ENCODE peak calls at places on chromosome 17, in four cellular contexts. S, Z, F and N are unnamed samples. For H3K4me1, the result is how much of the 10 kb centered on the place peaks cover.

GRCh38 chr17:9002610-9003354 is 18.5 kb upstream of the NTN1 start:
- DNase-seq in F (peak), Z (peak), S (peak), N (no peak)

GRCh38 chr17:79657036-79657435 is 46.2 kb upstream of the RBFOX3 start:
- DNase-seq in F (no peak), S (no peak), Z (no peak), N (no peak)

GRCh38 chr17:80720624-80721577 is 176.3 kb downstream of the RPTOR start:
- DNase-seq in S (no peak), F (no peak), Z (no peak), N (peak)

GRCh38 chr17:49986396-49987289 is 8.4 kb downstream of the DLX3 start:
- DNase-seq in Z (peak), S (peak), F (no peak), N (no peak)

GRCh38 chr17:79100405-79100804 is 25.8 kb downstream of the ENGASE start:
- DNase-seq in Z (no peak), F (no peak), S (no peak), N (no peak)

GRCh38 chr17:7191571-7192270 is 12.6 kb upstream of the ASGR1 start:
- DNase-seq in S (peak), Z (no peak), F (no peak), N (no peak)

GRCh38 chr17:50219939-50220465 is 18.6 kb upstream of the COL1A1 start:
- DNase-seq in Z (peak), S (no peak), F (no peak), N (no peak)

GRCh38 chr17:39525801-39526506 is 64.7 kb downstream of the CDK12 start:
- DNase-seq in F (no peak), Z (no peak), S (no peak), N (peak)

GRCh38 chr17:82328141-82328993 is 5.2 kb downstream of the SECTM1 start:
- DNase-seq in F (no peak), S (no peak), Z (no peak), N (no peak)

GRCh38 chr17:33192961-33193911 is 99.9 kb downstream of the ASIC2 start:
- DNase-seq in F (no peak), Z (no peak), S (no peak), N (no peak)

GRCh38 chr17:51057534-51057933 is 63.1 kb downstream of the SPAG9 start:
- DNase-seq in F (no peak), S (no peak), Z (no peak), N (no peak)

GRCh38 chr17:34703533-34703932 is 124.2 kb downstream of the TMEM132E start:
- DNase-seq in S (no peak), Z (no peak), F (peak), N (no peak)

GRCh38 chr17:30969989-30970680 is 704 bp upstream of the RNF135 start:
- DNase-seq in S (peak), Z (peak), F (no peak), N (no peak)

DNA sequence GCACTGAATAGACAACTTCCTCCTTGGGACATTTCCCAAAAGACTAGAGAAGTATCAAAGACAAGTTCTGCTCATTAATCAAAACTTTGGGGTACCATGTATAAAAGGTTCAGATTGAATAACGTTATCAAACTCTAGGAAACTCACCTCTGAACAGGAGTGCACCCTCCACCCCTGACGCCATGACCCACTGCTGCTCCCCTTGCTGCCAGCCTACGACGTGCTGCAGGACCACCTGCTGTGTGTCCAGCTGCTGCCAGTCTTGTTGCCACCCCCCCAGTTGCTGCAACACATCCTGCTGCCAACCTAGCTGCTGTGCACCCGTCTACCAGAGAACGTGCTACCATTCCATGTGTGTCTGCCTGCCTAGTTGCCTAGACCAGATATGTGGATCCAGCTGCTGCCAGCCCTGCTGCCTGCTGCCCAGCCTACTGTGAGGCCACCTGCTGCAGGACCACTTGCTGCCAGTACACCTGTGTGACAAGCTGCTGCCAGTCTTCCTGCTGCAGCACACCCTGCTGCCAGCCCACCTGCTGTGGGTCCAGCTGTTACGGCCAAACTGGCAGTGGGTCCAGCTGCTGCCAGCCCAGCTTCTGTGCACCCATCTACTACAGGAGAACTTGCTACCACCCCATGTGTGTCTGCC is 13.8 kb upstream of the KRTAP9-2 start:
- DNase-seq in Z (no peak), S (no peak), F (no peak), N (no peak)
- H3K4me1 ChIP-seq in Z (under half), S (under half), F (under half), N (under half)

GRCh38 chr17:74234482-74234881 is 21.1 kb downstream of the TTYH2 start:
- DNase-seq in Z (no peak), F (no peak), S (no peak), N (no peak)

GRCh38 chr17:74240637-74241036 is 27.3 kb downstream of the TTYH2 start:
- DNase-seq in F (peak), Z (no peak), S (no peak), N (no peak)

GRCh38 chr17:74239169-74239568 is 25.8 kb downstream of the TTYH2 start:
- DNase-seq in Z (no peak), F (peak), S (no peak), N (no peak)

GRCh38 chr17:74235040-74235581 is 21.7 kb downstream of the TTYH2 start:
- DNase-seq in F (no peak), S (no peak), Z (no peak), N (no peak)

DNA sequence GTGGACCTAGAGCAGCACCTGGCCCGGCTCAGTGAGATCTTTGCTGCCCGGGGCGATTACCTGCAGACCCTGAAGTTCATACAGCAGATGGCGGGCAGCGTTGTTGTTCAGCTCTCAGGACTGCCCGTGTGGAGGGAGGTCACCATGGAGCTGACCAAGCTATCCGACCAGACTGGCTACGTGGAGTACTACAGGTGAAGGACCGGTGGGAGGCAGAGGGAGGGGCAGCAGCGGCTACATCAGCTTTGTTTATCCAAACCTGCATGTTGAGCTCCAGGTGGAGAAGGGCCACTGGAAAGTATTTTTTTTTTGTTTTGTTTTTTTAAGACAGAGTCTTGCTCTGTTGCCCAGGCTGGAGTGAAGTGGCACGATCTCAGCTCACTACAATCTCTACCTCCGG is 23.9 kb downstream of the TTYH2 start:
- DNase-seq in F (no peak), S (no peak), Z (no peak), N (no peak)
- H3K4me1 ChIP-seq in F (half or more), S (under half), Z (under half), N (under half)

DNA sequence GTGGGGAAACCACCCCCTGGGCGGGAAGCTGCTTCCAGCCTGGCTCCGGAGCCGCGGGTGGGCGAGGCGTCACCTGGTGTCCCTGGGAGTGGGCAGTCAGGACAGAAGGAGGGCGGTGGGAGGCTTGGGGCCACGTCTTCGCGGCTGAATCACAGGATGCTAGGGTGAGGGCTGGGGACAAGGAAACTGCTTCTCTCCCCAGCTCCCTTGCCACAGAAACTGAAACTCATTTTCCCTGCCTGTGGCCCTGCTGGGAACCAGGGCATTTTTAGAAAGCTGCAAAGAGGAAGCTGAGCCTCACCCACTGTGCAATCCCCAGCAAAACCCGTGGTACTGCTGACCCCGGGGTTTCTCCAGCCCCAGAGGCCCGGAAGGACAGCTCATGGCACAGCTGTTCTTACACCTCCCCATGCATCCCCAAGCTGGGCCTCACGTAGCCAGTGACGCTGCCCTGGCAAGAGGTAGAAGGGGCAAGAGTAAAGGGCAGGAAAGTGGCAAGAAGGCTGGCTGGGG is 8.2 kb downstream of the RHBDF2 start:
- DNase-seq in F (peak), S (no peak), Z (peak), N (peak)
- H3K4me1 ChIP-seq in F (half or more), S (under half), Z (under half), N (under half)

GRCh38 chr17:27285501-27285900 is 8.4 kb upstream of the WSB1 start:
- DNase-seq in S (no peak), Z (no peak), F (no peak), N (no peak)

GRCh38 chr17:27283057-27283456 is 10.9 kb upstream of the WSB1 start:
- DNase-seq in F (no peak), S (no peak), Z (no peak), N (no peak)

GRCh38 chr17:27288183-27288582 is 5.7 kb upstream of the WSB1 start:
- DNase-seq in Z (no peak), F (no peak), S (no peak), N (no peak)

GRCh38 chr17:27282054-27282501 is 11.8 kb upstream of the WSB1 start:
- DNase-seq in Z (no peak), F (no peak), S (no peak), N (no peak)

DNA sequence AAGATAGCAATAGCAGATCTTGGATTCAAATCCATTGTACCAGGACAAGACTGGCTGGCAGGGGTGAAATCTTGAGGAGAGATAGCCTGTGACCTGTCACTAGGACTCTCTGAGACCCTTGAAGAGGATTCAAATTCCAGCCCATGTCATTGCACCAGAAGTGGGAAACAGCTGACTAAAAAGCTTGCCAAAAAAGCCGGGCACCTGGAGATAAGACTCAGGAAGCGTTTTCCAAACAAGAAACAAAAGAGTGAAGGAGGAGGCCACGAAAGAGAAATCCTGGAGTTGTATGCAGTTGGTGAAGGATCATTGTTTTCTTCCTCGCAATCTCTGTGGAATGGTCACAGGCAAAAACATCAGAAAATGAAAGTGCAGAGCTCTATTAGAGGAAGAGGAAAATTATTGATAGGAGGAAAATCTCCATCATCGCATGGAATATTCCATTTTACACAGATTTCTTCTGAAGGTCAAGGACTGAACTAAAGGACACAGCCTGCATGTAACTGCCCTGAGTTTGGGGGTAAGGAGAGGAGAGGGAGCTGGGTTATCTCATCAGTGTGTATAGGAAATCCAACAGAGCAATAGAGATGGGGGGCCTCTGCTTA is 9.0 kb upstream of the WSB1 start:
- DNase-seq in F (no peak), Z (no peak), S (no peak), N (no peak)
- H3K4me1 ChIP-seq in F (under half), Z (under half), S (under half), N (under half)

GRCh38 chr17:57328109-57328882 is 72.0 kb downstream of the MSI2 start:
- DNase-seq in S (no peak), F (no peak), Z (no peak), N (no peak)

GRCh38 chr17:57331423-57331822 is 75.1 kb downstream of the MSI2 start:
- DNase-seq in Z (no peak), S (no peak), F (no peak), N (no peak)

GRCh38 chr17:57332501-57332900 is 76.2 kb downstream of the MSI2 start:
- DNase-seq in Z (no peak), F (no peak), S (no peak), N (no peak)

GRCh38 chr17:57329380-57330214 is 73.3 kb downstream of the MSI2 start:
- DNase-seq in S (no peak), Z (no peak), F (no peak), N (no peak)

DNA sequence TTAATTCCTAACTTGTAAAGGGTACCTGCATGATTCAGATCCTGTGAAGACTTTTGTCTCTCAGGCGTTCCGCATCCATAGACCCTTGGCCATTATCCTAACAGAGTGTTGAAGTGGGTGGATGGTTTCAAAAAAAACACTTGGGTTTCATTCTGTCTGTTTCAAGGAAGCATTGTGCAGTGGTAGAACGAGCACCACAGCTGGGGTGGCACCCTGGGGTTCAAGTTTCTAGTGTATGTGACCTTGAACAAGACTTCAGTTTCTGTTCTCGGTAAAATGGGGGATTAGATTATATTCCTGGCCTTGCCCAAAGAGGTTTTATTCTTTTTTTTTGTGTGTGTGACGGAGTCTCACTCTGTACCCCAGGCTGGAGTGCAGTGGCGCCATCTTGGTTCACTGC is 74.3 kb downstream of the MSI2 start:
- DNase-seq in Z (no peak), S (no peak), F (no peak), N (no peak)
- H3K4me1 ChIP-seq in Z (under half), S (under half), F (half or more), N (under half)

GRCh38 chr17:42708588-42708987 is 26.3 kb downstream of the CNTNAP1 start:
- DNase-seq in S (no peak), Z (no peak), F (no peak), N (no peak)

GRCh38 chr17:42700890-42701289 is 18.6 kb downstream of the CNTNAP1 start:
- DNase-seq in S (peak), Z (peak), F (no peak), N (no peak)

GRCh38 chr17:42706732-42707131 is 24.4 kb downstream of the CNTNAP1 start:
- DNase-seq in S (no peak), F (no peak), Z (peak), N (no peak)

GRCh38 chr17:42702446-42702845 is 20.1 kb downstream of the CNTNAP1 start:
- DNase-seq in Z (no peak), F (no peak), S (no peak), N (no peak)

GRCh38 chr17:42704495-42705494 is 22.5 kb downstream of the CNTNAP1 start:
- DNase-seq in F (no peak), Z (peak), S (no peak), N (no peak)
- H3K4me1 ChIP-seq in F (under half), Z (under half), S (under half), N (under half)

GRCh38 chr17:57567278-57567677 is 177.8 kb downstream of the CCDC182 start:
- DNase-seq in F (peak), S (no peak), Z (no peak), N (no peak)

GRCh38 chr17:57563968-57564367 is 181.1 kb downstream of the CCDC182 start:
- DNase-seq in F (no peak), Z (no peak), S (no peak), N (no peak)

GRCh38 chr17:57566724-57567123 is 178.4 kb downstream of the CCDC182 start:
- DNase-seq in Z (no peak), S (no peak), F (no peak), N (no peak)

GRCh38 chr17:57562231-57562630 is 182.9 kb downstream of the CCDC182 start:
- DNase-seq in S (no peak), Z (no peak), F (no peak), N (no peak)

GRCh38 chr17:57565119-57565635 is 179.9 kb downstream of the CCDC182 start:
- DNase-seq in F (no peak), S (no peak), Z (no peak), N (no peak)
- H3K4me1 ChIP-seq in F (under half), S (under half), Z (under half), N (under half)

GRCh38 chr17:17512866-17513265 is 16.7 kb upstream of the RASD1 start:
- DNase-seq in F (peak), S (no peak), Z (no peak), N (no peak)
- H3K4me1 ChIP-seq in F (under half), S (under half), Z (under half), N (under half)

DNA sequence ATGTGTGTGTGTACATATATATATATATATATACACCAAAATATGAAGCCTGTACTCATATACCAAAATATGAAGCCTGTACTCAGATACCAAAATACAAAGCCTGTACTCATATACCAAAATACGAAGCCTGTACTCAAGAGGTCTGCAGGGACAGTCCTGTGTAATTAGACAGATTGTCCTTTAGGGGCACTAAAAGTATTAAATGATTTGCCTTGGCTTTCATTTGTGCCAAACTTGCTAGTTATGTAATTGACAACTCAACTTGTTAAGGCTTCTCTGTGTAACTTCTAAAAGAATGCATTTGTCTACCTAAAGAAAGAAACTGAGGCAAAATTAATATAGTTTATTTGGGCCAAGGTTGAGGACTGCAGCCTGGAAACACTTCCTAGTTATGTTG is 30.8 kb upstream of the DHX40 start:
- DNase-seq in S (no peak), F (no peak), Z (no peak), N (no peak)
- H3K4me1 ChIP-seq in S (under half), F (under half), Z (under half), N (under half)

GRCh38 chr17:17946104-17946503 is 26.1 kb downstream of the TOM1L2 start:
- DNase-seq in S (no peak), F (no peak), Z (no peak), N (no peak)

GRCh38 chr17:17950347-17950746 is 21.9 kb downstream of the TOM1L2 start:
- DNase-seq in F (no peak), Z (no peak), S (no peak), N (no peak)

GRCh38 chr17:17947966-17948365 is 24.2 kb downstream of the TOM1L2 start:
- DNase-seq in S (no peak), Z (no peak), F (no peak), N (no peak)

GRCh38 chr17:17944743-17945142 is 27.5 kb downstream of the TOM1L2 start:
- DNase-seq in F (no peak), Z (no peak), S (peak), N (no peak)

DNA sequence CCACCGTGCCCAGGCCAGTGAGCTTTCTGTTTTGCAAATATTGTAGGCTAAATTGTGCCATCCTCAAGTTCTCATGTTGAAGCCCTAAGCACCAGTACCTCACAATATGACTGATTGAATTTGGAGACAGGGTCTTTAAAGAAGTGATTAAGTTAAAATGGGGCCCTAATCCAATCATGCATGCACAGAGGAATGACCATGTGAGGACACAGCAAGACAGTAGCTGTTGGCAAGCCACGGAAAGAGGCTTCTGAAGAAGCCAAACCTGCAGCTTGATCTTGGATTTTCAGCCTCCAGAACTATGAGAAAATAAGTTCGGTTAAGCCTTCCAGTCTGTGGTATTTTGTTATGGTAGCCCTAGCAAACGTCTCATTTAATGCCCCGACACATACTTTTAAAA is 24.9 kb downstream of the TOM1L2 start:
- DNase-seq in F (no peak), S (no peak), Z (no peak), N (no peak)
- H3K4me1 ChIP-seq in F (half or more), S (under half), Z (under half), N (under half)